ENCODE peak calls at places on chromosomes 1 and 21, in six cellular contexts. One of them, this sample, is unnamed.

GRCh38 chr1:6888268-6888667 is 103.0 kb downstream of the CAMTA1 start:
- DNase-seq in HAP-1: no peak
- DNase-seq in activated naive CD4-positive, alpha-beta T cell treated with anti-CD3 and anti-CD28 coated beads, Interleukin-2, amount 10 ng/mL, durations not matched to agents 7 days and 5 days: no peak
- DNase-seq in RPMI7951: no peak
- DNase-seq in HFFc6: peak
- DNase-seq in LHCN-M2: no peak
- DNase-seq in this sample: peak

GRCh38 chr1:117930173-117930447 is 571 bp downstream of the WDR3 start:
- DNase-seq in RPMI7951: no peak
- DNase-seq in HAP-1: no peak
- DNase-seq in LHCN-M2: peak
- DNase-seq in HFFc6: no peak
- DNase-seq in activated naive CD4-positive, alpha-beta T cell treated with anti-CD3 and anti-CD28 coated beads, Interleukin-2, amount 10 ng/mL, durations not matched to agents 7 days and 5 days: no peak
- DNase-seq in this sample: no peak

GRCh38 chr1:89069955-89070354 is 4.9 kb upstream of the GBP1 start:
- DNase-seq in RPMI7951: peak
- DNase-seq in HAP-1: no peak
- DNase-seq in LHCN-M2: no peak
- DNase-seq in activated naive CD4-positive, alpha-beta T cell treated with anti-CD3 and anti-CD28 coated beads, Interleukin-2, amount 10 ng/mL, durations not matched to agents 7 days and 5 days: no peak
- DNase-seq in HFFc6: no peak
- DNase-seq in this sample: no peak

GRCh38 chr1:204971700-204972336 is 71.2 kb upstream of the CNTN2 start:
- DNase-seq in HAP-1: no peak
- DNase-seq in HFFc6: peak
- DNase-seq in LHCN-M2: peak
- DNase-seq in activated naive CD4-positive, alpha-beta T cell treated with anti-CD3 and anti-CD28 coated beads, Interleukin-2, amount 10 ng/mL, durations not matched to agents 7 days and 5 days: no peak
- DNase-seq in RPMI7951: peak
- DNase-seq in this sample: peak

GRCh38 chr1:20143734-20144565 is 4.8 kb downstream of the PLA2G2F start:
- DNase-seq in RPMI7951: no peak
- DNase-seq in activated naive CD4-positive, alpha-beta T cell treated with anti-CD3 and anti-CD28 coated beads, Interleukin-2, amount 10 ng/mL, durations not matched to agents 7 days and 5 days: no peak
- DNase-seq in HAP-1: no peak
- DNase-seq in HFFc6: no peak
- DNase-seq in LHCN-M2: no peak
- DNase-seq in this sample: no peak

GRCh38 chr1:182301467-182302198 is 90.0 kb downstream of the GLUL start:
- DNase-seq in HAP-1: no peak
- DNase-seq in HFFc6: peak
- DNase-seq in RPMI7951: peak
- DNase-seq in LHCN-M2: peak
- DNase-seq in activated naive CD4-positive, alpha-beta T cell treated with anti-CD3 and anti-CD28 coated beads, Interleukin-2, amount 10 ng/mL, durations not matched to agents 7 days and 5 days: no peak
- DNase-seq in this sample: peak

GRCh38 chr1:20665736-20666135 is 4.6 kb upstream of the DDOST start:
- DNase-seq in HAP-1: no peak
- DNase-seq in LHCN-M2: no peak
- DNase-seq in RPMI7951: no peak
- DNase-seq in activated naive CD4-positive, alpha-beta T cell treated with anti-CD3 and anti-CD28 coated beads, Interleukin-2, amount 10 ng/mL, durations not matched to agents 7 days and 5 days: no peak
- DNase-seq in HFFc6: no peak
- DNase-seq in this sample: no peak

GRCh38 chr1:19676438-19676922 is 11.8 kb downstream of the HTR6 start:
- DNase-seq in HFFc6: peak
- DNase-seq in HAP-1: peak
- DNase-seq in RPMI7951: peak
- DNase-seq in activated naive CD4-positive, alpha-beta T cell treated with anti-CD3 and anti-CD28 coated beads, Interleukin-2, amount 10 ng/mL, durations not matched to agents 7 days and 5 days: peak
- DNase-seq in LHCN-M2: peak
- DNase-seq in this sample: peak

GRCh38 chr1:19981507-19982312 is 2.3 kb upstream of the PLA2G2A start:
- DNase-seq in HAP-1: no peak
- DNase-seq in LHCN-M2: no peak
- DNase-seq in HFFc6: no peak
- DNase-seq in RPMI7951: no peak
- DNase-seq in activated naive CD4-positive, alpha-beta T cell treated with anti-CD3 and anti-CD28 coated beads, Interleukin-2, amount 10 ng/mL, durations not matched to agents 7 days and 5 days: no peak
- DNase-seq in this sample: no peak

GRCh38 chr1:196309386-196309785 is 298.9 kb downstream of the KCNT2 start:
- DNase-seq in LHCN-M2: peak
- DNase-seq in HFFc6: peak
- DNase-seq in HAP-1: no peak
- DNase-seq in activated naive CD4-positive, alpha-beta T cell treated with anti-CD3 and anti-CD28 coated beads, Interleukin-2, amount 10 ng/mL, durations not matched to agents 7 days and 5 days: no peak
- DNase-seq in RPMI7951: peak
- DNase-seq in this sample: peak

GRCh38 chr1:230867903-230868735 is at the start of gene C1orf198:
- DNase-seq in LHCN-M2: peak
- DNase-seq in activated naive CD4-positive, alpha-beta T cell treated with anti-CD3 and anti-CD28 coated beads, Interleukin-2, amount 10 ng/mL, durations not matched to agents 7 days and 5 days: peak
- DNase-seq in RPMI7951: peak
- DNase-seq in HFFc6: peak
- DNase-seq in HAP-1: peak
- DNase-seq in this sample: peak

GRCh38 chr1:27382950-27383627 is at the start of gene CD164L2:
- DNase-seq in HAP-1: peak
- DNase-seq in activated naive CD4-positive, alpha-beta T cell treated with anti-CD3 and anti-CD28 coated beads, Interleukin-2, amount 10 ng/mL, durations not matched to agents 7 days and 5 days: peak
- DNase-seq in LHCN-M2: no peak
- DNase-seq in HFFc6: no peak
- DNase-seq in RPMI7951: no peak
- DNase-seq in this sample: peak

GRCh38 chr1:217139513-217139912 is 416.3 kb upstream of the ESRRG start:
- DNase-seq in LHCN-M2: no peak
- DNase-seq in HFFc6: no peak
- DNase-seq in RPMI7951: no peak
- DNase-seq in HAP-1: no peak
- DNase-seq in activated naive CD4-positive, alpha-beta T cell treated with anti-CD3 and anti-CD28 coated beads, Interleukin-2, amount 10 ng/mL, durations not matched to agents 7 days and 5 days: no peak
- DNase-seq in this sample: no peak

GRCh38 chr1:2584822-2585317 is 1.7 kb upstream of the PRXL2B start:
- DNase-seq in HAP-1: no peak
- DNase-seq in activated naive CD4-positive, alpha-beta T cell treated with anti-CD3 and anti-CD28 coated beads, Interleukin-2, amount 10 ng/mL, durations not matched to agents 7 days and 5 days: no peak
- DNase-seq in RPMI7951: no peak
- DNase-seq in HFFc6: no peak
- DNase-seq in LHCN-M2: no peak
- DNase-seq in this sample: no peak

GRCh38 chr1:204268101-204268500 is 54.3 kb upstream of the GOLT1A start:
- DNase-seq in RPMI7951: no peak
- DNase-seq in LHCN-M2: no peak
- DNase-seq in HFFc6: no peak
- DNase-seq in activated naive CD4-positive, alpha-beta T cell treated with anti-CD3 and anti-CD28 coated beads, Interleukin-2, amount 10 ng/mL, durations not matched to agents 7 days and 5 days: no peak
- DNase-seq in HAP-1: no peak
- DNase-seq in this sample: no peak

GRCh38 chr1:112540395-112540794 is 31.6 kb downstream of the WNT2B start:
- DNase-seq in RPMI7951: peak
- DNase-seq in HFFc6: peak
- DNase-seq in LHCN-M2: no peak
- DNase-seq in activated naive CD4-positive, alpha-beta T cell treated with anti-CD3 and anti-CD28 coated beads, Interleukin-2, amount 10 ng/mL, durations not matched to agents 7 days and 5 days: no peak
- DNase-seq in HAP-1: no peak
- DNase-seq in this sample: no peak

GRCh38 chr1:162946701-162947100 is 85.7 kb upstream of the CCDC190 start:
- DNase-seq in HAP-1: no peak
- DNase-seq in LHCN-M2: no peak
- DNase-seq in HFFc6: no peak
- DNase-seq in RPMI7951: no peak
- DNase-seq in activated naive CD4-positive, alpha-beta T cell treated with anti-CD3 and anti-CD28 coated beads, Interleukin-2, amount 10 ng/mL, durations not matched to agents 7 days and 5 days: no peak
- DNase-seq in this sample: no peak

GRCh38 chr1:159941867-159942560 is 3.4 kb downstream of the IGSF9 start:
- DNase-seq in RPMI7951: no peak
- DNase-seq in LHCN-M2: no peak
- DNase-seq in activated naive CD4-positive, alpha-beta T cell treated with anti-CD3 and anti-CD28 coated beads, Interleukin-2, amount 10 ng/mL, durations not matched to agents 7 days and 5 days: no peak
- DNase-seq in HAP-1: no peak
- DNase-seq in HFFc6: no peak
- DNase-seq in this sample: no peak

GRCh38 chr1:167784876-167785550 is 63.2 kb downstream of the MPZL1 start:
- DNase-seq in LHCN-M2: no peak
- DNase-seq in activated naive CD4-positive, alpha-beta T cell treated with anti-CD3 and anti-CD28 coated beads, Interleukin-2, amount 10 ng/mL, durations not matched to agents 7 days and 5 days: no peak
- DNase-seq in RPMI7951: no peak
- DNase-seq in HAP-1: no peak
- DNase-seq in HFFc6: no peak
- DNase-seq in this sample: no peak

GRCh38 chr1:36609241-36610027 is 126.7 kb upstream of the CSF3R start:
- DNase-seq in HAP-1: peak
- DNase-seq in HFFc6: peak
- DNase-seq in RPMI7951: peak
- DNase-seq in LHCN-M2: peak
- DNase-seq in activated naive CD4-positive, alpha-beta T cell treated with anti-CD3 and anti-CD28 coated beads, Interleukin-2, amount 10 ng/mL, durations not matched to agents 7 days and 5 days: peak
- DNase-seq in this sample: peak

GRCh38 chr21:21003701-21004100 is 5.5 kb downstream of the NCAM2 start:
- DNase-seq in activated naive CD4-positive, alpha-beta T cell treated with anti-CD3 and anti-CD28 coated beads, Interleukin-2, amount 10 ng/mL, durations not matched to agents 7 days and 5 days: no peak
- DNase-seq in LHCN-M2: peak
- DNase-seq in HAP-1: peak
- DNase-seq in HFFc6: peak
- DNase-seq in RPMI7951: peak
- DNase-seq in this sample: peak

GRCh38 chr21:44090332-44090731 is 16.9 kb upstream of the PWP2 start:
- DNase-seq in RPMI7951: no peak
- DNase-seq in HFFc6: no peak
- DNase-seq in activated naive CD4-positive, alpha-beta T cell treated with anti-CD3 and anti-CD28 coated beads, Interleukin-2, amount 10 ng/mL, durations not matched to agents 7 days and 5 days: peak
- DNase-seq in LHCN-M2: no peak
- DNase-seq in HAP-1: no peak
- DNase-seq in this sample: no peak

GRCh38 chr1:186212574-186213224 is 162.4 kb downstream of the TPR start:
- DNase-seq in HAP-1: peak
- DNase-seq in HFFc6: peak
- DNase-seq in LHCN-M2: peak
- DNase-seq in activated naive CD4-positive, alpha-beta T cell treated with anti-CD3 and anti-CD28 coated beads, Interleukin-2, amount 10 ng/mL, durations not matched to agents 7 days and 5 days: peak
- DNase-seq in RPMI7951: peak
- DNase-seq in this sample: peak

GRCh38 chr1:81424056-81424455 is 376.7 kb upstream of the ADGRL2 start:
- DNase-seq in HAP-1: no peak
- DNase-seq in HFFc6: no peak
- DNase-seq in activated naive CD4-positive, alpha-beta T cell treated with anti-CD3 and anti-CD28 coated beads, Interleukin-2, amount 10 ng/mL, durations not matched to agents 7 days and 5 days: no peak
- DNase-seq in RPMI7951: no peak
- DNase-seq in LHCN-M2: peak
- DNase-seq in this sample: no peak

GRCh38 chr1:25711555-25712298 is 88.3 kb upstream of the SELENON start:
- DNase-seq in RPMI7951: peak
- DNase-seq in LHCN-M2: peak
- DNase-seq in HFFc6: no peak
- DNase-seq in HAP-1: no peak
- DNase-seq in activated naive CD4-positive, alpha-beta T cell treated with anti-CD3 and anti-CD28 coated beads, Interleukin-2, amount 10 ng/mL, durations not matched to agents 7 days and 5 days: peak
- DNase-seq in this sample: peak

GRCh38 chr1:45926302-45926701 is 122.9 kb downstream of the MAST2 start:
- DNase-seq in RPMI7951: no peak
- DNase-seq in LHCN-M2: no peak
- DNase-seq in HFFc6: no peak
- DNase-seq in activated naive CD4-positive, alpha-beta T cell treated with anti-CD3 and anti-CD28 coated beads, Interleukin-2, amount 10 ng/mL, durations not matched to agents 7 days and 5 days: no peak
- DNase-seq in HAP-1: no peak
- DNase-seq in this sample: no peak

GRCh38 chr1:64960731-64961130 is 5.6 kb downstream of the JAK1 start:
- DNase-seq in LHCN-M2: no peak
- DNase-seq in RPMI7951: no peak
- DNase-seq in activated naive CD4-positive, alpha-beta T cell treated with anti-CD3 and anti-CD28 coated beads, Interleukin-2, amount 10 ng/mL, durations not matched to agents 7 days and 5 days: no peak
- DNase-seq in HFFc6: no peak
- DNase-seq in HAP-1: no peak
- DNase-seq in this sample: no peak

GRCh38 chr21:38669186-38669585 is 136.5 kb upstream of the ETS2 start:
- DNase-seq in activated naive CD4-positive, alpha-beta T cell treated with anti-CD3 and anti-CD28 coated beads, Interleukin-2, amount 10 ng/mL, durations not matched to agents 7 days and 5 days: no peak
- DNase-seq in RPMI7951: peak
- DNase-seq in HAP-1: no peak
- DNase-seq in LHCN-M2: peak
- DNase-seq in HFFc6: peak
- DNase-seq in this sample: peak

GRCh38 chr21:33290441-33290840 is 24.3 kb downstream of the IL10RB start:
- DNase-seq in HFFc6: no peak
- DNase-seq in RPMI7951: no peak
- DNase-seq in activated naive CD4-positive, alpha-beta T cell treated with anti-CD3 and anti-CD28 coated beads, Interleukin-2, amount 10 ng/mL, durations not matched to agents 7 days and 5 days: no peak
- DNase-seq in LHCN-M2: no peak
- DNase-seq in HAP-1: no peak
- DNase-seq in this sample: no peak

GRCh38 chr1:155698382-155699038 is 9.6 kb downstream of the DAP3 start:
- DNase-seq in LHCN-M2: peak
- DNase-seq in activated naive CD4-positive, alpha-beta T cell treated with anti-CD3 and anti-CD28 coated beads, Interleukin-2, amount 10 ng/mL, durations not matched to agents 7 days and 5 days: no peak
- DNase-seq in RPMI7951: peak
- DNase-seq in HAP-1: no peak
- DNase-seq in HFFc6: peak
- DNase-seq in this sample: peak

GRCh38 chr1:98323396-98323795 is 338.1 kb upstream of the SNX7 start:
- DNase-seq in HAP-1: no peak
- DNase-seq in HFFc6: peak
- DNase-seq in activated naive CD4-positive, alpha-beta T cell treated with anti-CD3 and anti-CD28 coated beads, Interleukin-2, amount 10 ng/mL, durations not matched to agents 7 days and 5 days: no peak
- DNase-seq in LHCN-M2: peak
- DNase-seq in RPMI7951: peak
- DNase-seq in this sample: peak

GRCh38 chr1:1178794-1179331 is 5.2 kb downstream of the TTLL10 start:
- DNase-seq in activated naive CD4-positive, alpha-beta T cell treated with anti-CD3 and anti-CD28 coated beads, Interleukin-2, amount 10 ng/mL, durations not matched to agents 7 days and 5 days: peak
- DNase-seq in HFFc6: no peak
- DNase-seq in HAP-1: no peak
- DNase-seq in RPMI7951: no peak
- DNase-seq in LHCN-M2: no peak
- DNase-seq in this sample: no peak

GRCh38 chr1:23902611-23903278 is 10.4 kb downstream of the CNR2 start:
- DNase-seq in HAP-1: no peak
- DNase-seq in activated naive CD4-positive, alpha-beta T cell treated with anti-CD3 and anti-CD28 coated beads, Interleukin-2, amount 10 ng/mL, durations not matched to agents 7 days and 5 days: no peak
- DNase-seq in HFFc6: no peak
- DNase-seq in RPMI7951: no peak
- DNase-seq in LHCN-M2: no peak
- DNase-seq in this sample: no peak

GRCh38 chr1:36238433-36238832 is 14.2 kb downstream of the THRAP3 start:
- DNase-seq in HAP-1: no peak
- DNase-seq in activated naive CD4-positive, alpha-beta T cell treated with anti-CD3 and anti-CD28 coated beads, Interleukin-2, amount 10 ng/mL, durations not matched to agents 7 days and 5 days: no peak
- DNase-seq in RPMI7951: peak
- DNase-seq in HFFc6: peak
- DNase-seq in LHCN-M2: peak
- DNase-seq in this sample: no peak

GRCh38 chr1:80989455-80989854 is 811.3 kb upstream of the ADGRL2 start:
- DNase-seq in HFFc6: no peak
- DNase-seq in activated naive CD4-positive, alpha-beta T cell treated with anti-CD3 and anti-CD28 coated beads, Interleukin-2, amount 10 ng/mL, durations not matched to agents 7 days and 5 days: no peak
- DNase-seq in HAP-1: no peak
- DNase-seq in RPMI7951: no peak
- DNase-seq in LHCN-M2: no peak
- DNase-seq in this sample: no peak

GRCh38 chr1:28104866-28105467 is 16.6 kb upstream of the EYA3 start:
- DNase-seq in HFFc6: peak
- DNase-seq in activated naive CD4-positive, alpha-beta T cell treated with anti-CD3 and anti-CD28 coated beads, Interleukin-2, amount 10 ng/mL, durations not matched to agents 7 days and 5 days: no peak
- DNase-seq in LHCN-M2: peak
- DNase-seq in RPMI7951: peak
- DNase-seq in HAP-1: peak
- DNase-seq in this sample: peak

GRCh38 chr1:172970186-172970585 is 80.6 kb downstream of the TNFSF18 start:
- DNase-seq in activated naive CD4-positive, alpha-beta T cell treated with anti-CD3 and anti-CD28 coated beads, Interleukin-2, amount 10 ng/mL, durations not matched to agents 7 days and 5 days: no peak
- DNase-seq in RPMI7951: peak
- DNase-seq in HAP-1: no peak
- DNase-seq in HFFc6: peak
- DNase-seq in LHCN-M2: peak
- DNase-seq in this sample: peak

GRCh38 chr1:248886237-248886895 is 19.7 kb upstream of the PGBD2 start:
- DNase-seq in HFFc6: no peak
- DNase-seq in LHCN-M2: peak
- DNase-seq in HAP-1: no peak
- DNase-seq in activated naive CD4-positive, alpha-beta T cell treated with anti-CD3 and anti-CD28 coated beads, Interleukin-2, amount 10 ng/mL, durations not matched to agents 7 days and 5 days: no peak
- DNase-seq in RPMI7951: peak
- DNase-seq in this sample: no peak

GRCh38 chr1:19435181-19435580 is 50.2 kb downstream of the CAPZB start:
- DNase-seq in LHCN-M2: no peak
- DNase-seq in activated naive CD4-positive, alpha-beta T cell treated with anti-CD3 and anti-CD28 coated beads, Interleukin-2, amount 10 ng/mL, durations not matched to agents 7 days and 5 days: no peak
- DNase-seq in HAP-1: no peak
- DNase-seq in HFFc6: peak
- DNase-seq in RPMI7951: peak
- DNase-seq in this sample: peak

This sample was measured in epithelial cell of esophagus.